ENCODE peak calls at places on chromosomes 11 and 22, in seven cellular contexts. One of them, this sample, is unnamed.

GRCh38 chr11:70324354-70325115 is 54.0 kb downstream of the PPFIA1 start:
- DNase-seq in mesendoderm: no peak
- DNase-seq in neuronal stem cell: peak; percentile 24
- DNase-seq in neural progenitor cell: peak; percentile 46
- DNase-seq in BE2C: no peak
- DNase-seq in AG04450: no peak
- DNase-seq in pancreas: no peak
- DNase-seq in this sample: no peak

GRCh38 chr22:36104435-36104834 is 56.1 kb downstream of the APOL3 start:
- DNase-seq in BE2C: no peak
- DNase-seq in pancreas: no peak
- DNase-seq in neural progenitor cell: peak; percentile 24
- DNase-seq in mesendoderm: peak; percentile 61
- DNase-seq in AG04450: no peak
- DNase-seq in neuronal stem cell: no peak
- DNase-seq in this sample: no peak

GRCh38 chr22:39299829-39300178 is 19.6 kb downstream of the RPL3 start:
- DNase-seq in AG04450: no peak
- DNase-seq in neural progenitor cell: no peak
- DNase-seq in BE2C: no peak
- DNase-seq in mesendoderm: peak; percentile 77
- DNase-seq in neuronal stem cell: no peak
- DNase-seq in pancreas: no peak
- DNase-seq in this sample: no peak

GRCh38 chr22:44395116-44396005 is 82.6 kb upstream of the SHISAL1 start:
- DNase-seq in neuronal stem cell: no peak
- DNase-seq in AG04450: no peak
- DNase-seq in mesendoderm: no peak
- DNase-seq in pancreas: peak; percentile 30
- DNase-seq in neural progenitor cell: no peak
- DNase-seq in BE2C: peak; percentile 45
- DNase-seq in this sample: no peak

GRCh38 chr11:104522650-104523049 is 358.7 kb upstream of the PDGFD start:
- DNase-seq in AG04450: peak; percentile 13
- DNase-seq in BE2C: peak; percentile 28
- DNase-seq in mesendoderm: no peak
- DNase-seq in pancreas: no peak
- DNase-seq in neural progenitor cell: no peak
- DNase-seq in neuronal stem cell: no peak
- DNase-seq in this sample: no peak

GRCh38 chr11:123696183-123696582 is 41.8 kb upstream of the SCN3B start:
- DNase-seq in AG04450: no peak
- DNase-seq in mesendoderm: peak; percentile 31
- DNase-seq in neural progenitor cell: no peak
- DNase-seq in BE2C: no peak
- DNase-seq in pancreas: no peak
- DNase-seq in neuronal stem cell: no peak
- DNase-seq in this sample: no peak

GRCh38 chr22:25169278-25170031 is 30.2 kb upstream of the CRYBB3 start:
- DNase-seq in BE2C: no peak
- DNase-seq in neural progenitor cell: no peak
- DNase-seq in pancreas: no peak
- DNase-seq in AG04450: no peak
- DNase-seq in mesendoderm: no peak
- DNase-seq in neuronal stem cell: no peak
- DNase-seq in this sample: no peak

GRCh38 chr22:44305455-44305854 is 7.3 kb downstream of the SHISAL1 start:
- DNase-seq in AG04450: no peak
- DNase-seq in mesendoderm: no peak
- DNase-seq in pancreas: no peak
- DNase-seq in BE2C: no peak
- DNase-seq in neural progenitor cell: no peak
- DNase-seq in neuronal stem cell: no peak
- DNase-seq in this sample: no peak

GRCh38 chr11:75667268-75667830 is 1.5 kb downstream of the MAP6 start:
- DNase-seq in AG04450: no peak
- DNase-seq in BE2C: peak; percentile 44
- DNase-seq in mesendoderm: peak; percentile 53
- DNase-seq in neuronal stem cell: peak; percentile 26
- DNase-seq in neural progenitor cell: peak; percentile 64
- DNase-seq in pancreas: peak; percentile 70
- DNase-seq in this sample: no peak

GRCh38 chr11:47565340-47566165 is at the start of gene PTPMT1:
- DNase-seq in BE2C: peak; percentile 71
- DNase-seq in neuronal stem cell: no peak
- DNase-seq in neural progenitor cell: peak; percentile 80
- DNase-seq in pancreas: peak; percentile 87
- DNase-seq in AG04450: no peak
- DNase-seq in mesendoderm: peak; percentile 86
- DNase-seq in this sample: peak; percentile 88

GRCh38 chr11:86052697-86053641 is 15.9 kb downstream of the PICALM start:
- DNase-seq in mesendoderm: peak; percentile 86
- DNase-seq in BE2C: no peak
- DNase-seq in neuronal stem cell: no peak
- DNase-seq in AG04450: no peak
- DNase-seq in pancreas: no peak
- DNase-seq in neural progenitor cell: no peak
- DNase-seq in this sample: no peak

GRCh38 chr11:134639586-134640330 is 227.7 kb upstream of the B3GAT1 start:
- DNase-seq in pancreas: no peak
- DNase-seq in AG04450: no peak
- DNase-seq in BE2C: no peak
- DNase-seq in neural progenitor cell: no peak
- DNase-seq in mesendoderm: no peak
- DNase-seq in neuronal stem cell: no peak
- DNase-seq in this sample: no peak

GRCh38 chr11:74232316-74232950 is 61.3 kb downstream of the PPME1 start:
- DNase-seq in mesendoderm: no peak
- DNase-seq in BE2C: no peak
- DNase-seq in pancreas: no peak
- DNase-seq in neuronal stem cell: no peak
- DNase-seq in AG04450: no peak
- DNase-seq in neural progenitor cell: no peak
- DNase-seq in this sample: no peak

GRCh38 chr11:46247090-46247489 is 30.4 kb upstream of the CREB3L1 start:
- DNase-seq in pancreas: no peak
- DNase-seq in neural progenitor cell: no peak
- DNase-seq in neuronal stem cell: no peak
- DNase-seq in AG04450: no peak
- DNase-seq in mesendoderm: no peak
- DNase-seq in BE2C: no peak
- DNase-seq in this sample: no peak

GRCh38 chr22:27504854-27505253 is 296.7 kb downstream of the MN1 start:
- DNase-seq in BE2C: no peak
- DNase-seq in neuronal stem cell: no peak
- DNase-seq in pancreas: no peak
- DNase-seq in neural progenitor cell: no peak
- DNase-seq in AG04450: no peak
- DNase-seq in mesendoderm: no peak
- DNase-seq in this sample: no peak

GRCh38 chr11:64531906-64532312 is 59.1 kb upstream of the SLC22A12 start:
- DNase-seq in BE2C: no peak
- DNase-seq in pancreas: peak; percentile 44
- DNase-seq in neural progenitor cell: no peak
- DNase-seq in mesendoderm: peak; percentile 20
- DNase-seq in AG04450: no peak
- DNase-seq in neuronal stem cell: no peak
- DNase-seq in this sample: peak; percentile 47

GRCh38 chr11:69156673-69157155 is 979 bp downstream of the SMIM38 start:
- DNase-seq in BE2C: no peak
- DNase-seq in neural progenitor cell: no peak
- DNase-seq in mesendoderm: no peak
- DNase-seq in neuronal stem cell: no peak
- DNase-seq in pancreas: no peak
- DNase-seq in AG04450: no peak
- DNase-seq in this sample: peak; percentile 38

GRCh38 chr11:108870373-108871020 is 205.6 kb downstream of the DDX10 start:
- DNase-seq in neural progenitor cell: no peak
- DNase-seq in pancreas: no peak
- DNase-seq in AG04450: peak; percentile 34
- DNase-seq in mesendoderm: peak; percentile 56
- DNase-seq in BE2C: no peak
- DNase-seq in neuronal stem cell: no peak
- DNase-seq in this sample: no peak

GRCh38 chr11:117989351-117990102 is 3.3 kb downstream of the IL10RA start:
- DNase-seq in neuronal stem cell: no peak
- DNase-seq in BE2C: no peak
- DNase-seq in AG04450: no peak
- DNase-seq in mesendoderm: no peak
- DNase-seq in neural progenitor cell: no peak
- DNase-seq in pancreas: no peak
- DNase-seq in this sample: no peak

GRCh38 chr11:117992136-117992535 is 5.9 kb downstream of the IL10RA start:
- DNase-seq in neuronal stem cell: no peak
- DNase-seq in AG04450: no peak
- DNase-seq in BE2C: no peak
- DNase-seq in mesendoderm: no peak
- DNase-seq in neural progenitor cell: no peak
- DNase-seq in pancreas: no peak
- DNase-seq in this sample: no peak

GRCh38 chr11:117993988-117994741 is 8.0 kb downstream of the IL10RA start:
- DNase-seq in AG04450: no peak
- DNase-seq in mesendoderm: no peak
- DNase-seq in pancreas: no peak
- DNase-seq in neural progenitor cell: no peak
- DNase-seq in neuronal stem cell: no peak
- DNase-seq in BE2C: no peak
- DNase-seq in this sample: no peak

GRCh38 chr11:117995472-117995871 is 9.3 kb downstream of the IL10RA start:
- DNase-seq in neuronal stem cell: no peak
- DNase-seq in pancreas: no peak
- DNase-seq in AG04450: no peak
- DNase-seq in BE2C: no peak
- DNase-seq in neural progenitor cell: no peak
- DNase-seq in mesendoderm: no peak
- DNase-seq in this sample: no peak

GRCh38 chr11:117992620-117993019 is 6.4 kb downstream of the IL10RA start:
- DNase-seq in neuronal stem cell: no peak
- DNase-seq in pancreas: no peak
- DNase-seq in neural progenitor cell: no peak
- DNase-seq in AG04450: no peak
- DNase-seq in BE2C: no peak
- DNase-seq in mesendoderm: no peak
- DNase-seq in this sample: no peak
- H3K4me3 ChIP-seq in neuronal stem cell: no peak overlapping the region
- H3K4me3 ChIP-seq in pancreas: no peak overlapping the region
- H3K4me3 ChIP-seq in neural progenitor cell: no peak overlapping the region
- H3K4me3 ChIP-seq in AG04450: no peak overlapping the region
- H3K4me3 ChIP-seq in BE2C: no peak overlapping the region
- H3K4me3 ChIP-seq in mesendoderm: no peak overlapping the region
- H3K4me3 ChIP-seq in this sample: no peak overlapping the region

DNA sequence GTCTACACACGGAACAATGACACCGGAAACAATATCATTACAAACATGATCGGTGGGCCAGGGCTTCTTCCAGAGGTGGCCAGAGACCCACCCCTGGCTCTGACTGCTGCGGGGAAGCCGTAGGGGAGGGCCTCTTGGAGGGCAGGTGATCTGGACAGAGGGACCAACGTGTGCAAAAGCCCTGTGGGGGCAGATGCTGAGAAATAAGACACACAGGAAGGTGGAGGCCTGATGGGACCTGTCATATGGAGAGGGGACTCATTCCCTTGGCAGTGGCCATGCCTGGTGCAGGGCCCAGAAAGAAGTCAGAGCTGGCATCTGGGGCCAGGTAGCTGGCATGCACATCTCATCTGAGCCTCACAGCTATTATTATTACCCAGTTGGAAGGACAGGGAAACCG is 1.1 kb downstream of the ALDH3B2 start:
- DNase-seq in BE2C: no peak
- DNase-seq in neuronal stem cell: no peak
- DNase-seq in neural progenitor cell: no peak
- DNase-seq in pancreas: no peak
- DNase-seq in AG04450: no peak
- DNase-seq in mesendoderm: no peak
- DNase-seq in this sample: no peak
- H3K4me3 ChIP-seq in BE2C: no peak overlapping the region
- H3K4me3 ChIP-seq in neuronal stem cell: no peak overlapping the region
- H3K4me3 ChIP-seq in neural progenitor cell: no peak overlapping the region
- H3K4me3 ChIP-seq in pancreas: no peak overlapping the region
- H3K4me3 ChIP-seq in AG04450: no peak overlapping the region
- H3K4me3 ChIP-seq in mesendoderm: no peak overlapping the region
- H3K4me3 ChIP-seq in this sample: no peak overlapping the region

GRCh38 chr22:41498322-41498721 is 29.4 kb downstream of the ACO2 start:
- DNase-seq in pancreas: no peak
- DNase-seq in neural progenitor cell: no peak
- DNase-seq in BE2C: no peak
- DNase-seq in AG04450: no peak
- DNase-seq in mesendoderm: no peak
- DNase-seq in neuronal stem cell: no peak
- DNase-seq in this sample: no peak
- H3K4me3 ChIP-seq in pancreas: no peak overlapping the region
- H3K4me3 ChIP-seq in neural progenitor cell: no peak overlapping the region
- H3K4me3 ChIP-seq in BE2C: no peak overlapping the region
- H3K4me3 ChIP-seq in AG04450: no peak overlapping the region
- H3K4me3 ChIP-seq in mesendoderm: no peak overlapping the region
- H3K4me3 ChIP-seq in neuronal stem cell: no peak overlapping the region
- H3K4me3 ChIP-seq in this sample: no peak overlapping the region

DNA sequence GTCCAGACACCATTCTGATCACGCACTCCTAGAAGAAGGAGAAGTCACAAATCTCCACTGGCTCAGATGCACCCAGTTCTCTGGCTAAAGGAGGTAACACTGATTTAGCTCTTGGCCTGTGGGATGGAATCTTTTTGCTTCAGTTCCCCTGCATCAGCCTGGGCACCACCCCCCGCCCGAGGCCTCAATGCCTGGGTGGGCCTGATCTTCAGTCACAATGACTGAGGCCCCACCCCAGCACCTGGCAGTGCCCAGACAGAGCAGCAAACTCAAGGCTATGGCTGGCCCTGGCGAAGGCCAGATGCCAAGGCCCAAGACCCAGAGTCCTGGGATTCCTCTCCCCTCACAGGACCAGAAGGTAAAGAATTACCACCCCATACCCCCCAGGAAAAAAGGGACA is 5.0 kb downstream of the CYB561A3 start:
- DNase-seq in mesendoderm: no peak
- DNase-seq in neural progenitor cell: no peak
- DNase-seq in AG04450: no peak
- DNase-seq in pancreas: no peak
- DNase-seq in neuronal stem cell: no peak
- DNase-seq in BE2C: no peak
- DNase-seq in this sample: no peak
- H3K4me3 ChIP-seq in mesendoderm: no peak overlapping the region
- H3K4me3 ChIP-seq in neural progenitor cell: no peak overlapping the region
- H3K4me3 ChIP-seq in AG04450: no peak overlapping the region
- H3K4me3 ChIP-seq in pancreas: no peak overlapping the region
- H3K4me3 ChIP-seq in neuronal stem cell: no peak overlapping the region
- H3K4me3 ChIP-seq in BE2C: no peak overlapping the region
- H3K4me3 ChIP-seq in this sample: no peak overlapping the region

This sample was measured in SJCRH30.